ENCODE peak calls at places on chromosomes 4 and X, in nine cellular contexts. Q is A549, E is K562, B is sigmoid colon, T is HepG2, Z is uterus, F is breast epithelium, Y is tibial nerve, L is H1. G is an unnamed sample.
A peak's percentile ranks its signal among the peaks of the same experiment; 100 is the strongest.

GRCh38 chr4:60865238-60865637 is 334.9 kb upstream of the ADGRL3 start:
- DNase-seq in Y (no peak), Q (no peak), T (no peak), Z (no peak), F (no peak), L (no peak), E (no peak), B (no peak), G (no peak)

GRCh38 chrX:140701480-140701879 is 8.1 kb upstream of the LINC00632 start:
- DNase-seq in L (no peak), T (no peak), B (no peak), F (no peak), E (peak; percentile 10), Y (no peak), Q (no peak), Z (no peak), G (no peak)

GRCh38 chrX:15679246-15679645 is 14.6 kb upstream of the CLTRN start:
- DNase-seq in T (no peak), Q (no peak), L (no peak), F (no peak), Y (no peak), E (no peak), Z (no peak), B (no peak), G (no peak)

GRCh38 chr4:157223446-157223845 is 2.9 kb downstream of the GRIA2 start:
- DNase-seq in F (no peak), Q (no peak), L (no peak), Y (no peak), Z (no peak), B (no peak), T (no peak), E (no peak), G (no peak)

GRCh38 chrX:123878177-123878576 is 18.3 kb downstream of the XIAP start:
- DNase-seq in Z (no peak), Y (no peak), T (no peak), B (no peak), F (no peak), L (no peak), Q (no peak), E (no peak), G (no peak)

GRCh38 chr4:148152868-148153630 is 289.2 kb downstream of the NR3C2 start:
- DNase-seq in T (no peak), Y (no peak), F (no peak), Q (no peak), L (no peak), Z (no peak), E (no peak), B (no peak), G (no peak)

GRCh38 chr4:108749119-108749518 is 13.7 kb downstream of the ETNPPL start:
- DNase-seq in E (no peak), T (no peak), Z (no peak), L (no peak), F (no peak), B (no peak), Q (no peak), Y (no peak), G (no peak)

GRCh38 chrX:124216396-124217124 is 115.9 kb upstream of the TEX13D start:
- DNase-seq in L (no peak), Y (no peak), F (no peak), Z (no peak), Q (no peak), B (no peak), T (no peak), E (no peak), G (no peak)

GRCh38 chr4:39451423-39452023 is 7.2 kb downstream of the RPL9 start:
- DNase-seq in E (no peak), Y (no peak), Z (no peak), Q (no peak), B (no peak), T (no peak), F (no peak), L (no peak), G (no peak)

GRCh38 chr4:39446483-39446841 is 12.3 kb downstream of the RPL9 start:
- DNase-seq in Y (no peak), F (no peak), Z (no peak), E (no peak), T (no peak), B (no peak), Q (no peak), L (no peak), G (no peak)

GRCh38 chr4:39442910-39443480 is 15.7 kb downstream of the RPL9 start:
- DNase-seq in T (no peak), F (no peak), Z (no peak), Y (no peak), Q (no peak), B (no peak), E (no peak), L (no peak), G (no peak)

GRCh38 chr4:39450618-39451017 is 8.1 kb downstream of the RPL9 start:
- DNase-seq in F (no peak), L (no peak), Y (no peak), B (no peak), E (no peak), Q (no peak), T (peak; percentile 35), Z (no peak), G (no peak)

DNA sequence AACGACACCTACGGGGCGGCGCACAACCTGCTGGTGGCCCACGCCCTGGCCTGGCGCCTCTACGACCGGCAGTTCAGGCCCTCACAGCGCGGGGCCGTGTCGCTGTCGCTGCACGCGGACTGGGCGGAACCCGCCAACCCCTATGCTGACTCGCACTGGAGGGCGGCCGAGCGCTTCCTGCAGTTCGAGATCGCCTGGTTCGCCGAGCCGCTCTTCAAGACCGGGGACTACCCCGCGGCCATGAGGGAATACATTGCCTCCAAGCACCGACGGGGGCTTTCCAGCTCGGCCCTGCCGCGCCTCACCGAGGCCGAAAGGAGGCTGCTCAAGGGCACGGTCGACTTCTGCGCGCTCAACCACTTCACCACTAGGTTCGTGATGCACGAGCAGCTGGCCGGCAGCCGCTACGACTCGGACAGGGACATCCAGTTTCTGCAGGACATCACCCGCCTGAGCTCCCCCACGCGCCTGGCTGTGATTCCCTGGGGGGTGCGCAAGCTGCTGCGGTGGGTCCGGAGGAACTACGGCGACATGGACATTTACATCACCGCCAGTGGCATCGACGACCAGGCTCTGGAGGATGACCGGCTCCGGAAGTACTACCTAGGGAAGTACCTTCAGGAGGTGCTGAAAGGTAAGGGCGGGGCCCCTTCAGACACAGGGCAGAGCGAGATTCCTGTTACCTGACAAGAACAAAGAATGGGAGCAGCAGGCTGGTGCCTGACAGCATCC is 11.7 kb downstream of the RPL9 start:
- DNase-seq in L (peak; percentile 80), Q (no peak), B (peak; percentile 87), F (peak; percentile 75), Z (peak; percentile 29), Y (no peak), T (no peak), E (no peak), G (no peak)
- TF ChIP-seq POLR2A in L (peak; percentile 60), Q (no peak), B (no peak), F (no peak), Z (no peak), Y (no peak), T (no peak), E (no peak), G (no peak)

GRCh38 chrX:48520455-48520854 is 1.2 kb upstream of the EBP start:
- DNase-seq in E (no peak), L (no peak), B (no peak), T (no peak), F (no peak), Y (no peak), Q (no peak), Z (no peak), G (no peak)

GRCh38 chrX:48523682-48524081 is 2.1 kb downstream of the EBP start:
- DNase-seq in B (peak; percentile 54), E (no peak), F (no peak), Z (no peak), Y (no peak), L (no peak), T (no peak), Q (no peak), G (no peak)

GRCh38 chrX:48522291-48522690 is 683 bp downstream of the EBP start:
- DNase-seq in F (no peak), E (no peak), Q (no peak), Z (no peak), L (no peak), B (peak; percentile 15), Y (no peak), T (peak; percentile 43), G (no peak)

GRCh38 chrX:48520976-48521352 is 644 bp upstream of the EBP start:
- DNase-seq in E (peak; percentile 40), Q (no peak), Y (no peak), T (no peak), Z (no peak), F (no peak), B (no peak), L (no peak), G (no peak)

DNA sequence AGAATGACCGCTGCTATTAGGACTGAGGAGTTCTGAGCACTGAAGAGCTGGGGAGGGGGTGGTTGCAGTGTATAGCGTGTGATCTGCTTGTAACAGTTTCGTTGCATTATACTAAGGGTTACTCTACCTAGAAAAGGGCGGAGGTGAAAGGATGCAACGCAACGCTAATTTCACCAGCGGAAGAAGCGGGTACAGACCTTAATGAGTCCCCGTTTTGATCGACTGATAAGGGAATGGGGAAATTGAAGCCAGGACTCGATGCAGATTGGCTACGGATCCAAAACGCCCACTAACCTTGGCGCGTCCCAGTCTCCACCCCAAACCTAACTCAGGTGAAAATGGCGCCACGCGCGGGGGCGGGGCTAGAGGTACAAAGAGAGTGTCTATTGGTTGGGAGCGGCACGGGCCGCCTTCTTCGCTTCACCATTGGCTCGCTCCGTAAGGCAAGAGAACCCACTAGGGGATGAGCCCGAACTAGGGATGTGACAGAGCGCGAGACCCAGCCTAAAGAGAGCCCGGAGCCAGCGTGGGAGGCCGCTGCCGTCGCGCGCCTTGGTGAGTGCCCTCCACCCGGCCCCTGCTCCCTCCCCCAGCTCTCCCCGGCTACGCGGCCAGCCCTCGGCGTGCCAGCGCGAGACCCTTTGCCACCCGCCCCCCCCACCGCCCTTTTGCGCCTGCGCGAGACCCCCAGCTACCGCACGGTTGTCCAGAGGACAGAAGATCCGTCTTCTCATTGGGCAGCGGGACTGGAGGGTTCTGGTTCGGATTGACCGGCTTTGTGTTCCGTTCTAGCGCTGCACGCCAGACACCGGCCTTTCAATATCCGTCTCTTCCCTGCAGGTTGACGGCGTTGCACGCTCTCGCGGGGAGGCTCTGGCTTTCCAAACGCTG is at the start of gene EBP:
- DNase-seq in B (peak; percentile 93), Z (peak; percentile 84), Q (peak; percentile 96), L (peak; percentile 88), F (peak; percentile 90), E (peak; percentile 98), T (peak; percentile 84), Y (peak; percentile 78), G (peak; percentile 48)
- TF ChIP-seq POLR2A in B (peak; percentile 55), Z (peak; percentile 48), Q (peak; percentile 35), L (peak; percentile 84), F (peak; percentile 22), E (peak; percentile 77), T (peak; percentile 72), Y (no peak), G (peak; percentile 74)

GRCh38 chr4:73870260-73870659 is 1.1 kb downstream of the CXCL1 start:
- DNase-seq in E (no peak), F (no peak), B (peak; percentile 54), L (no peak), Z (no peak), Y (no peak), T (no peak), Q (peak; percentile 8), G (no peak)

GRCh38 chr4:73871911-73872310 is 2.7 kb downstream of the CXCL1 start:
- DNase-seq in E (no peak), Q (no peak), B (no peak), T (no peak), F (no peak), Z (no peak), Y (no peak), L (no peak), G (no peak)

GRCh38 chr4:73870778-73871177 is 1.6 kb downstream of the CXCL1 start:
- DNase-seq in Z (no peak), F (no peak), B (no peak), Y (no peak), E (no peak), T (no peak), L (no peak), Q (no peak), G (no peak)

GRCh38 chr4:73874386-73874785 is 5.2 kb downstream of the CXCL1 start:
- DNase-seq in Y (no peak), B (no peak), L (no peak), F (no peak), T (no peak), E (no peak), Z (no peak), Q (no peak), G (no peak)

GRCh38 chr4:73872331-73873108 is 3.3 kb downstream of the CXCL1 start:
- DNase-seq in L (no peak), Q (no peak), Z (no peak), Y (no peak), E (no peak), T (no peak), B (no peak), F (no peak), G (no peak)
- TF ChIP-seq POLR2A in L (no peak), Q (no peak), Z (no peak), Y (no peak), E (no peak), T (no peak), B (no peak), F (no peak), G (no peak)

DNA sequence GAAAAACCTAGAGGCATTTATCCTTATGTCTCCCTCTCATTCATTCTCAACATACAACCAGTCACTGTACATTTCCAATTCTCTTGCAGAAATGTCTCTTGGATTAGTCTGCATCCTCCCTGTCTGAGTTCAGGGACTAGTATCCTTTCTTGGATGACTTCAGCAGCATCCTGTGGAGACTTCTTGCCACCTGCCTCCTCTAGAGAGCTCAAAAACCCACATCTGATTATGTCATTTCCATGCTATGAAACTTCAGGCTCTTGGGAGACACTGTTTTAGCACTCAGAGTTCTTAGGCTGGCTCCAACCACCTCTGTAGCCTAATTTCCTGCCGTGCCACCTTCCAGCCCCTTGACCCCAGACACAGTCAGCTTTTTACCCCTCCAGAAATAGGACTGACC is 515.1 kb upstream of the DIPK2B start:
- DNase-seq in Q (no peak), T (no peak), E (no peak), L (no peak), Y (no peak), B (no peak), F (no peak), Z (no peak), G (no peak)
- TF ChIP-seq POLR2A in Q (no peak), T (no peak), E (no peak), L (no peak), Y (no peak), B (no peak), F (no peak), Z (no peak), G (peak; percentile 19)